ENCODE peak calls at places on chromosomes 3 and 15, in seven cellular contexts. J is effector memory CD8-positive, alpha-beta T cell; C is activated CD4-positive, alpha-beta T cell treated with anti-CD3 and anti-CD28 coated beads, Interleukin-2, amount 10 ng/mL, durations not matched to agents 7 days and 5 days; N is pulmonary artery endothelial cell; Y is endodermal cell; H is naive thymus-derived CD8-positive, alpha-beta T cell; Q is stimulated activated CD4-positive, alpha-beta T cell treated with anti-CD3 and anti-CD28 coated beads, Interleukin-4, amount 100 ng/mL, for 24 hours. S is an unnamed sample.

GRCh38 chr15:89462198-89462912 is 34.0 kb downstream of the RHCG start:
- DNase-seq in J (no peak), C (peak; percentile 12), N (no peak), Y (no peak), H (no peak), Q (no peak), S (no peak)

GRCh38 chr3:134332344-134332743 is 41.9 kb downstream of the AMOTL2 start:
- DNase-seq in J (no peak), C (no peak), N (no peak), Y (no peak), H (no peak), Q (no peak), S (no peak)

GRCh38 chr15:57917998-57918397 is 147.5 kb downstream of the ALDH1A2 start:
- DNase-seq in J (no peak), C (no peak), N (no peak), Y (no peak), H (no peak), Q (no peak), S (no peak)

GRCh38 chr15:67006089-67007065 is 59.0 kb upstream of the SMAD3 start:
- DNase-seq in J (no peak), C (no peak), N (no peak), Y (no peak), H (no peak), Q (no peak), S (no peak)

GRCh38 chr15:98541519-98541918 is 106.8 kb upstream of the IGF1R start:
- DNase-seq in J (no peak), C (no peak), N (no peak), Y (peak; percentile 26), H (no peak), Q (no peak), S (no peak)

GRCh38 chr3:122578110-122578740 is 775 bp downstream of the PARP15 start:
- DNase-seq in J (no peak), C (no peak), N (no peak), Y (no peak), H (no peak), Q (no peak), S (no peak)

GRCh38 chr3:177830411-177830849 is 633.1 kb upstream of the TBL1XR1 start:
- DNase-seq in J (no peak), C (no peak), N (no peak), Y (no peak), H (no peak), Q (no peak), S (no peak)

GRCh38 chr15:45377630-45378148 is 655 bp downstream of the GATM start:
- DNase-seq in J (no peak), C (no peak), N (no peak), Y (peak; percentile 62), H (no peak), Q (no peak), S (no peak)

GRCh38 chr3:72924055-72924454 is 36.2 kb downstream of the GXYLT2 start:
- DNase-seq in J (no peak), C (no peak), N (no peak), Y (peak; percentile 58), H (no peak), Q (no peak), S (no peak)

GRCh38 chr3:46361408-46362283 is 7.7 kb downstream of the CCR2 start:
- DNase-seq in J (no peak), C (no peak), N (no peak), Y (no peak), H (no peak), Q (no peak), S (no peak)

GRCh38 chr3:114609952-114610351 is 316.1 kb downstream of the TIGIT start:
- DNase-seq in J (no peak), C (no peak), N (no peak), Y (peak; percentile 50), H (no peak), Q (no peak), S (no peak)

GRCh38 chr3:197790033-197790432 is 1.0 kb upstream of the LRCH3 start:
- DNase-seq in J (no peak), C (no peak), N (no peak), Y (no peak), H (no peak), Q (no peak), S (no peak)

GRCh38 chr3:74621581-74621980 is 7.1 kb upstream of the CNTN3 start:
- DNase-seq in J (no peak), C (no peak), N (no peak), Y (no peak), H (no peak), Q (no peak), S (no peak)

GRCh38 chr3:10194328-10195071 is 29.8 kb downstream of the IRAK2 start:
- DNase-seq in J (peak; percentile 64), C (peak; percentile 54), N (no peak), Y (no peak), H (peak; percentile 81), Q (peak; percentile 46), S (peak; percentile 61)

GRCh38 chr15:35616436-35617271 is 70.7 kb upstream of the DPH6 start:
- DNase-seq in J (no peak), C (no peak), N (no peak), Y (no peak), H (no peak), Q (no peak), S (no peak)

GRCh38 chr3:172561894-172562664 is 38.8 kb upstream of the TNFSF10 start:
- DNase-seq in J (no peak), C (no peak), N (no peak), Y (no peak), H (no peak), Q (peak; percentile 12), S (no peak)

GRCh38 chr3:46056686-46057085 is 29.4 kb upstream of the XCR1 start:
- DNase-seq in J (no peak), C (no peak), N (no peak), Y (no peak), H (no peak), Q (no peak), S (no peak)

GRCh38 chr3:129597087-129597791 is 9.2 kb downstream of the PLXND1 start:
- DNase-seq in J (no peak), C (no peak), N (no peak), Y (no peak), H (no peak), Q (no peak), S (no peak)

GRCh38 chr3:159458010-159458409 is 530.6 kb upstream of the IL12A start:
- DNase-seq in J (no peak), C (no peak), N (peak; percentile 1), Y (peak; percentile 61), H (no peak), Q (no peak), S (no peak)

GRCh38 chr15:57696146-57696545 is 10.4 kb upstream of the POLR2M start:
- DNase-seq in J (no peak), C (no peak), N (no peak), Y (no peak), H (no peak), Q (no peak), S (no peak)

GRCh38 chr3:14253022-14253761 is 74.6 kb downstream of the LSM3 start:
- DNase-seq in J (no peak), C (no peak), N (no peak), Y (no peak), H (no peak), Q (no peak), S (no peak)

GRCh38 chr3:11452988-11453847 is 181.0 kb downstream of the ATG7 start:
- DNase-seq in J (no peak), C (no peak), N (peak; percentile 36), Y (no peak), H (no peak), Q (no peak), S (no peak)

GRCh38 chr15:35680951-35681350 is 135.0 kb upstream of the DPH6 start:
- DNase-seq in J (no peak), C (no peak), N (no peak), Y (no peak), H (no peak), Q (no peak), S (no peak)

GRCh38 chr3:194879991-194880939 is 194.6 kb downstream of the FAM43A start:
- DNase-seq in J (no peak), C (no peak), N (peak; percentile 45), Y (peak; percentile 38), H (no peak), Q (no peak), S (no peak)

GRCh38 chr3:72380193-72380592 is 468.1 kb downstream of the SHQ1 start:
- DNase-seq in J (no peak), C (no peak), N (no peak), Y (no peak), H (no peak), Q (no peak), S (no peak)

GRCh38 chr3:110199588-110199943 is 862.2 kb upstream of the DPPA4 start:
- DNase-seq in J (no peak), C (no peak), N (no peak), Y (no peak), H (no peak), Q (no peak), S (no peak)

GRCh38 chr3:149319750-149320149 is 13.7 kb downstream of the TM4SF18 start:
- DNase-seq in J (no peak), C (no peak), N (no peak), Y (no peak), H (no peak), Q (no peak), S (no peak)

GRCh38 chr3:149971403-149972075 is 844 bp upstream of the PFN2 start:
- DNase-seq in J (peak; percentile 11), C (peak; percentile 29), N (no peak), Y (peak; percentile 90), H (peak; percentile 49), Q (peak; percentile 20), S (no peak)

S was measured in B cell.